ENCODE peak calls at places on chromosomes 5 and 9, in four cellular contexts. One of them, this sample, is unnamed. For H3K9me3 and H3K27me3, the result is how much of the 10 kb centered on the place peaks cover.

GRCh38 chr9:249025-249424 is 34.4 kb downstream of the DOCK8 start:
- DNase-seq in body of pancreas: no peak
- DNase-seq in heart right ventricle: no peak
- DNase-seq in lower lobe of right lung: no peak
- DNase-seq in this sample: no peak

GRCh38 chr5:115601709-115602584 is at the start of gene TICAM2:
- DNase-seq in body of pancreas: peak
- DNase-seq in heart right ventricle: peak
- DNase-seq in lower lobe of right lung: peak
- DNase-seq in this sample: peak

GRCh38 chr9:18360005-18360404 is 113.9 kb upstream of the ADAMTSL1 start:
- DNase-seq in body of pancreas: no peak
- DNase-seq in heart right ventricle: no peak
- DNase-seq in lower lobe of right lung: no peak
- DNase-seq in this sample: no peak

GRCh38 chr5:126449751-126450271 is 26.6 kb downstream of the GRAMD2B start:
- DNase-seq in body of pancreas: no peak
- DNase-seq in heart right ventricle: peak
- DNase-seq in lower lobe of right lung: no peak
- DNase-seq in this sample: peak

GRCh38 chr9:120344230-120344629 is 235.7 kb downstream of the CDK5RAP2 start:
- DNase-seq in body of pancreas: no peak
- DNase-seq in heart right ventricle: no peak
- DNase-seq in lower lobe of right lung: no peak
- DNase-seq in this sample: peak

GRCh38 chr9:3842839-3843238 is 317.0 kb upstream of the RFX3 start:
- DNase-seq in body of pancreas: no peak
- DNase-seq in heart right ventricle: no peak
- DNase-seq in lower lobe of right lung: no peak
- DNase-seq in this sample: peak

GRCh38 chr9:130474131-130474530 is 29.4 kb downstream of the ASS1 start:
- DNase-seq in body of pancreas: no peak
- DNase-seq in heart right ventricle: no peak
- DNase-seq in lower lobe of right lung: no peak
- DNase-seq in this sample: no peak

GRCh38 chr5:128455861-128456361 is 82.1 kb downstream of the FBN2 start:
- DNase-seq in body of pancreas: no peak
- DNase-seq in heart right ventricle: no peak
- DNase-seq in lower lobe of right lung: no peak
- DNase-seq in this sample: no peak

GRCh38 chr5:141338538-141339306 is at the start of gene PCDHGA2:
- DNase-seq in body of pancreas: peak
- DNase-seq in heart right ventricle: peak
- DNase-seq in lower lobe of right lung: no peak
- DNase-seq in this sample: no peak

GRCh38 chr5:136028090-136028489 is 698 bp upstream of the TGFBI start:
- DNase-seq in body of pancreas: no peak
- DNase-seq in heart right ventricle: no peak
- DNase-seq in lower lobe of right lung: no peak
- DNase-seq in this sample: no peak

GRCh38 chr9:108245331-108245730 is 610.5 kb downstream of the ACTL7B start:
- DNase-seq in body of pancreas: no peak
- DNase-seq in heart right ventricle: no peak
- DNase-seq in lower lobe of right lung: no peak
- DNase-seq in this sample: no peak

GRCh38 chr5:15092801-15093200 is 221.2 kb upstream of the ANKH start:
- DNase-seq in body of pancreas: no peak
- DNase-seq in heart right ventricle: no peak
- DNase-seq in lower lobe of right lung: no peak
- DNase-seq in this sample: no peak

GRCh38 chr5:133882801-133883200 is 85.6 kb downstream of the C5orf15 start:
- DNase-seq in body of pancreas: no peak
- DNase-seq in heart right ventricle: no peak
- DNase-seq in lower lobe of right lung: no peak
- DNase-seq in this sample: no peak

GRCh38 chr9:109975574-109976327 is 195.8 kb downstream of the PALM2AKAP2 start:
- DNase-seq in body of pancreas: no peak
- DNase-seq in heart right ventricle: no peak
- DNase-seq in lower lobe of right lung: no peak
- DNase-seq in this sample: peak

GRCh38 chr5:67065697-67066096 is 130.9 kb downstream of the CD180 start:
- DNase-seq in body of pancreas: no peak
- DNase-seq in heart right ventricle: no peak
- DNase-seq in lower lobe of right lung: no peak
- DNase-seq in this sample: no peak

GRCh38 chr9:37938121-37938906 is 34.4 kb upstream of the SLC25A51 start:
- DNase-seq in body of pancreas: no peak
- DNase-seq in heart right ventricle: no peak
- DNase-seq in lower lobe of right lung: peak
- DNase-seq in this sample: peak

GRCh38 chr9:109793196-109793595 is 13.2 kb downstream of the PALM2AKAP2 start:
- DNase-seq in body of pancreas: no peak
- DNase-seq in heart right ventricle: no peak
- DNase-seq in lower lobe of right lung: no peak
- DNase-seq in this sample: peak

GRCh38 chr5:110956280-110956912 is 115.1 kb upstream of the TSLP start:
- DNase-seq in body of pancreas: no peak
- DNase-seq in heart right ventricle: no peak
- DNase-seq in lower lobe of right lung: peak
- DNase-seq in this sample: no peak

GRCh38 chr5:2488593-2488992 is 262.9 kb downstream of the IRX2 start:
- DNase-seq in body of pancreas: no peak
- DNase-seq in heart right ventricle: no peak
- DNase-seq in lower lobe of right lung: no peak
- DNase-seq in this sample: no peak

GRCh38 chr9:92173318-92173717 is 58.1 kb upstream of the SPTLC1 start:
- DNase-seq in body of pancreas: no peak
- DNase-seq in heart right ventricle: no peak
- DNase-seq in lower lobe of right lung: no peak
- DNase-seq in this sample: no peak

GRCh38 chr9:36382484-36382883 is 17.6 kb downstream of the RNF38 start:
- DNase-seq in body of pancreas: no peak
- DNase-seq in heart right ventricle: no peak
- DNase-seq in lower lobe of right lung: no peak
- DNase-seq in this sample: no peak

GRCh38 chr5:160230686-160231527 is 1.6 kb downstream of the FABP6 start:
- DNase-seq in body of pancreas: no peak
- DNase-seq in heart right ventricle: no peak
- DNase-seq in lower lobe of right lung: peak
- DNase-seq in this sample: peak

GRCh38 chr9:77180056-77180455 is 2.7 kb downstream of the VPS13A start:
- DNase-seq in body of pancreas: no peak
- DNase-seq in heart right ventricle: no peak
- DNase-seq in lower lobe of right lung: no peak
- DNase-seq in this sample: no peak

GRCh38 chr9:109568568-109569210 is 70.6 kb upstream of the PTPN3 start:
- DNase-seq in body of pancreas: no peak
- DNase-seq in heart right ventricle: peak
- DNase-seq in lower lobe of right lung: no peak
- DNase-seq in this sample: no peak

DNA sequence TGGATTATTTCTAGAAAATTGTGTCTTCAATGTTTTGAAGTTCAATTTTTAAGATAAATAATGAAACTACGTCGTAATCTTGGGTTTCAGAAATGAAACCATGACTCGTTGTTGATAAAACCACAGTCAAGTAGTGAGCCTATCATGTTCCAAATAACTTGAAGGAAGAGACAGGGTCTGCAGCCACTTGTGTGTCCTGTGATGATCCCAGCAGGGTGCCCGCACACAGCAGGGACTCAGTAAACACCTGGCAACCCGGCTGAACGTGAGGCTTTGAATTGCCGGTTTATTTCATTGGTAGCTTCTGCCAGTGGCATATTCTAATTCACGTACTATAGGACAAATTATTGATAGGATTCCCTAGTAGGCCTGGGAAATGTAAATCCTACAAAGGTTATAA is 679.6 kb downstream of the IRX1 start:
- DNase-seq in body of pancreas: no peak
- DNase-seq in heart right ventricle: no peak
- DNase-seq in lower lobe of right lung: no peak
- DNase-seq in this sample: no peak
- H3K9me3 ChIP-seq in body of pancreas: under half
- H3K9me3 ChIP-seq in heart right ventricle: under half
- H3K9me3 ChIP-seq in lower lobe of right lung: under half
- H3K9me3 ChIP-seq in this sample: under half

GRCh38 chr9:98551511-98552286 is 157.0 kb downstream of the GABBR2 start:
- DNase-seq in body of pancreas: no peak
- DNase-seq in heart right ventricle: no peak
- DNase-seq in lower lobe of right lung: no peak
- DNase-seq in this sample: peak
- H3K4me3 ChIP-seq in body of pancreas: no peak
- H3K4me3 ChIP-seq in heart right ventricle: no peak
- H3K4me3 ChIP-seq in lower lobe of right lung: no peak
- H3K4me3 ChIP-seq in this sample: no peak

GRCh38 chr9:68704804-68705635 is at the start of gene PIP5K1B:
- DNase-seq in body of pancreas: peak
- DNase-seq in heart right ventricle: peak
- DNase-seq in lower lobe of right lung: peak
- DNase-seq in this sample: peak
- H3K27me3 ChIP-seq in body of pancreas: under half
- H3K27me3 ChIP-seq in heart right ventricle: under half
- H3K27me3 ChIP-seq in lower lobe of right lung: under half
- H3K27me3 ChIP-seq in this sample: under half

DNA sequence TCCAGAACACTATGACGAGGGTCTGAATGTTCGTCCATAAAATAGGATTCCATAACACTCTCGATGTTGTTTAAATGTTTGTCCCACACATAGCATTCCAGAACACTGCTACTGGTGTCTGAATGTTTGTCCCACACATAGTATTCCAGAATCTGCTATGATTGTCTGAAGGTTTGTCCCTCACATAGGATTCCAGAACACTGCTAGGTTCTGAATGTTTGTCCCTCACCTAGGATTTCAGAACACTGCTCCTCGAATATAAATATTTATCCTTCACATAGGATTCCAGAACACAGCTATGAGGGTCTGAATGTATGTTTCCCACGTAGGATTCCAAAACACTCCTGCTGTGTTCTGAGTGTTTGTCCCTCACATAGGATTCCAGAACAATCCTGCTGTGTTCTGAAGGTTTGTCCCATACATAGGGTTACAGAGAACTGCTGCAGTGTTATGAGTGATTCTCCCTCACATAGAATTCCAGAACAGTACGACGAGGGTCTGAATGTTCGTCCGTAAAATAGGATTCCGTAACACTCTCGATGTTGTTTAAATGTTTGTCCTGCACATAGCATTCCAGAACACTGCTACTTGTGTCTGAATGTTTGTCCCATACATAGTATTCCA is 215.3 kb downstream of the FOXD4L6 start:
- DNase-seq in body of pancreas: no peak
- DNase-seq in heart right ventricle: no peak
- DNase-seq in lower lobe of right lung: no peak
- DNase-seq in this sample: no peak
- H3K9me3 ChIP-seq in body of pancreas: half or more
- H3K9me3 ChIP-seq in heart right ventricle: under half
- H3K9me3 ChIP-seq in lower lobe of right lung: half or more
- H3K9me3 ChIP-seq in this sample: under half